ENCODE peak calls at places on chromosomes 6 and 20, in four cellular contexts. A, D, V and K are unnamed samples.
A peak's percentile ranks its signal among the peaks of the same experiment; 100 is the strongest.

GRCh38 chr6:25486580-25486979 is 165.4 kb upstream of the SCGN start:
- DNase-seq in V (no peak), D (no peak), A (no peak), K (no peak)

GRCh38 chr6:33781105-33781975 is 7.6 kb downstream of the LEMD2 start:
- DNase-seq in D (no peak), V (no peak), A (peak; percentile 55), K (peak; percentile 69)

GRCh38 chr6:38713812-38714211 is 1.3 kb upstream of the DNAH8 start:
- DNase-seq in A (no peak), D (no peak), V (no peak), K (no peak)

GRCh38 chr20:57900226-57900905 is 190.6 kb upstream of the PMEPA1 start:
- DNase-seq in V (no peak), D (no peak), A (no peak), K (no peak)

GRCh38 chr6:143822584-143823024 is 20.5 kb upstream of the LTV1 start:
- DNase-seq in V (no peak), D (no peak), A (no peak), K (no peak)

GRCh38 chr20:8454137-8454712 is 322.2 kb downstream of the PLCB1 start:
- DNase-seq in D (no peak), V (peak; percentile 65), A (no peak), K (peak; percentile 60)

GRCh38 chr20:6152777-6153176 is 29.9 kb upstream of the FERMT1 start:
- DNase-seq in A (no peak), D (no peak), V (no peak), K (no peak)

GRCh38 chr6:31467151-31467550 is 30.8 kb upstream of the MICB start:
- DNase-seq in V (no peak), D (no peak), A (no peak), K (no peak)

GRCh38 chr6:19771753-19772336 is 65.3 kb upstream of the ID4 start:
- DNase-seq in A (no peak), V (no peak), D (no peak), K (no peak)

GRCh38 chr6:6007311-6008113 is 787 bp upstream of the NRN1 start:
- DNase-seq in V (no peak), D (no peak), A (peak; percentile 58), K (peak; percentile 18)

GRCh38 chr6:73516712-73517489 is 3.9 kb downstream of the EEF1A1 start:
- DNase-seq in V (no peak), D (no peak), A (no peak), K (no peak)

GRCh38 chr6:108945686-108946158 is 97.5 kb downstream of the ARMC2 start:
- DNase-seq in A (peak; percentile 28), D (no peak), V (no peak), K (no peak)

GRCh38 chr6:170445487-170445886 is 107.6 kb downstream of the PSMB1 start:
- DNase-seq in D (no peak), A (no peak), V (no peak), K (no peak)

GRCh38 chr6:40444811-40445210 is 142.4 kb downstream of the LRFN2 start:
- DNase-seq in V (no peak), D (no peak), A (no peak), K (no peak)

GRCh38 chr6:19866900-19867627 is 29.9 kb downstream of the ID4 start:
- DNase-seq in D (no peak), V (peak; percentile 18), A (no peak), K (no peak)

GRCh38 chr6:163383912-163384311 is 30.6 kb upstream of the QKI start:
- DNase-seq in V (no peak), A (no peak), D (no peak), K (no peak)

GRCh38 chr20:17895641-17896246 is 72.8 kb downstream of the SNX5 start:
- DNase-seq in V (no peak), A (no peak), D (no peak), K (no peak)

GRCh38 chr6:1436334-1437306 is 47.2 kb downstream of the FOXF2 start:
- DNase-seq in V (peak; percentile 67), A (peak; percentile 52), D (peak; percentile 76), K (peak; percentile 62)

GRCh38 chr6:44373787-44374186 is 13.7 kb upstream of the CDC5L start:
- DNase-seq in V (no peak), D (no peak), A (no peak), K (no peak)

GRCh38 chr6:121236984-121237383 is 97.3 kb downstream of the TBC1D32 start:
- DNase-seq in D (no peak), V (no peak), A (no peak), K (no peak)

GRCh38 chr6:1596088-1596852 is 13.4 kb upstream of the FOXC1 start:
- DNase-seq in V (peak; percentile 50), D (peak; percentile 86), A (peak; percentile 77), K (no peak)

GRCh38 chr6:90811596-90812226 is 224.8 kb upstream of the MAP3K7 start:
- DNase-seq in D (no peak), V (no peak), A (no peak), K (no peak)

GRCh38 chr6:7631466-7631865 is 41.5 kb downstream of the SNRNP48 start:
- DNase-seq in A (no peak), V (no peak), D (no peak), K (no peak)

GRCh38 chr20:45328451-45328850 is 19.8 kb downstream of the SDC4 start:
- DNase-seq in V (no peak), A (no peak), D (no peak), K (no peak)

GRCh38 chr20:5718896-5719595 is 31.2 kb upstream of the SHLD1 start:
- DNase-seq in A (no peak), D (no peak), V (no peak), K (no peak)

GRCh38 chr20:36541227-36542018 is at the start of gene MYL9:
- DNase-seq in A (peak; percentile 82), V (no peak), D (peak; percentile 82), K (no peak)

GRCh38 chr6:2853766-2854393 is 12.2 kb upstream of the SERPINB1 start:
- DNase-seq in D (peak; percentile 79), V (peak; percentile 75), A (no peak), K (peak; percentile 80)

DNA sequence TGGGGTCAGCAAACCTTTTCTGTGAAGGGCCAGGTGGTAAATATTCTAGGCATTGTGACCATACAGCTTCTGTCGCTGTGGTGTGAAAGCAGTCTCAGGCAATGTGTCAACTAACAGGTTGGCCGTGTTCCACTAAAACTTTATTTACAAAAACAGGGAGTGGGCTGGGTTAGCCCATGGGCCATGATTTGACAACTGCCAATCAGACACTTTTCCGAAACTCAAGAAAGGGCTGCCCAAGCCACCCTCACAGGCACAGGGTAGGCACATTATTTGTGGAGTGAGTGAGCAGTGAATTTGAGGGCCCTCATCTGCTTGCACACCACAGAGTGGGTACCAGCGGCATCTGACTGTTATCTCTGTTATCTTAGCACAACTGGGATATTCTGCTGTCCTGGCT is 290.3 kb downstream of the TAF4 start:
- DNase-seq in D (no peak), A (no peak), V (no peak), K (no peak)
- TF ChIP-seq NR3C1 in D (no peak), A (no peak), V (no peak), K (no peak)

DNA sequence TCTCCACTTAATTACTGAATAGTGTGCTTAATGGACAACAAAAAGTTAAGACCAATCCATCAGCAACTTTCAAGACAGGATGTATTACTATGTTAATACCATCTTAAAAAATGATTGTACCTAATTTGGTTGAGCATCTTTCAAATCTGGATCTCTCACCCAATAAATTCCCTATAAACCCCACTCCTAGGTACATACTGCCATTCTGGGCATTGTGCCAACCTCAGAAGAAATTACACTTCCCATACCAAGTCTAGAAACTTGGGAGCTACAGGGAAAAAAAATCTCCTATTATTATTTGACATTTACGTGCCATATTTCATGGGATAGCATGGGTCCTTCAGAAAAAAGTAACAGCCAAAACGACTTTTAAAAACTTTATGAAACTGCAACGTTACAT is 5.1 kb downstream of the SYNCRIP start:
- DNase-seq in D (no peak), A (no peak), V (no peak), K (no peak)
- TF ChIP-seq NR3C1 in D (no peak), A (no peak), V (no peak), K (no peak)

GRCh38 chr6:140300331-140300730 is 925.9 kb upstream of the CITED2 start:
- DNase-seq in V (no peak), A (no peak), D (no peak), K (no peak)

DNA sequence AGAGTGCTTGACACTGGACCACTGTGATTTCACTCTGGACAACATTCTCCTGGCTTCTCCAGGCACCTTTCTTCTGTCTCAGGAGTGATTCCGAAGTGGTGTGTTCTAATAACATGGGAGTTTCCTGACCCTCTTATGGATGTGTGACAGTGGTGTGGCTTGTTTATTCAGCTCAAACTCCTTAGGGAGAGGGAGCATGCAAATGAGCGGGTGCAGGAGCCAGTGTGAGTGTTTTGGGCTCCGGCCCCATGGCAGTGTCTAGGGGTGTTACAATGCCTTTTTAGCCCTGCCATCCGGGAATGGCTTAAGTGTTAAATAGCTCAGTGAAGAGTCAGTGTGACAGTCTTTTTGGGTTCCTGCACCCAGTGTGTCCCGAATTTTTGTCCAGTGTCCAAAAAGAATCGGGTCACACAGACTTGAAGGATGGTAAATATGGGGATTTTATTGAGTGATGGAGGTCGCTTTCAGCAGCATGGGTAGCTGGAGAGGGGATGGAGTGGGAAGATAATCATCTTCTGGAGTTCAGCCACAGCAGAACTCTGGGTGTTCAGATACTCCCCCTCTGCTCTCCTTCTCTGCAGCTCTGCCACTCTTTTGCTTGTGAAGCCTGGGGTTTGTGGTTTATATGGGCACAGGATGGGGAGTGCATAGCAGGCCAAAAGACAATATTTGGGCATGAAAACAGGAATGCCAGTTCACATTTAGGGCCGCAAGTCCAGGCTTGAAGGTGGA is 928.9 kb upstream of the CITED2 start:
- DNase-seq in A (no peak), V (no peak), D (no peak), K (no peak)
- TF ChIP-seq NR3C1 in A (no peak), V (no peak), D (no peak), K (no peak)

GRCh38 chr6:106192824-106193223 is 106.7 kb downstream of the PRDM1 start:
- DNase-seq in A (no peak), V (no peak), D (no peak), K (no peak)
- TF ChIP-seq NR3C1 in A (no peak), V (no peak), D (no peak), K (no peak)

DNA sequence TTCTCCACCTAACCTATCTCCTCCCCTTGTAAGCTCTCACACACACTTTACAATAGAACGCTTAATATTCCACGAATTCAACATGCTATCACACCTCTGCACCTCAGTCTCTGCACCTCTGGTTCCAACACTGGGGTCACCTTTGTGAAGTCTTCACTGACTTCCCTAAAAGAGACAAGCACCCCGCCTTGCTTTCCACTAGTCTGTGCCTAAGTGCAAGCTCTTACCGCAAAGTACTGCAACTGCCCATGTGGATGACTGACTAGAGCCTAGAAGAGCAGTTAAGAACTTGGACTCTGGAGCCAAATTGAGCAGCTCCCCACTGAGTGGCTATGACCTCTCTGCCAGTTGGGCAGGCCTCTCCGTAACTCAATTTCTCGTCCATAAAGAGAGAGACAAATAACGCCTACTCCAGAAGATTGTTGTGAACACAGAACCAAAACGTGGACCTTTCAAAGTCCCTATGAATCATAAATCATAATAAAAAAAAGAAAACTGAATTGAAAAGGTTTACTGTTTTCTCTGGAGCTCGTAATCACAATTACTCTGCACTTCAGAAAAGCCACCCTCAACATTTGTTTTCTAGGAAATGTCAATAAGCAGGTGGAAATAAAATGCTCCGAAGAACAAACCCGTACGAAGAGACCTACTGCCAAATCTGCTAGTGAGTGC is 1.2 kb downstream of the IFNGR1 start:
- DNase-seq in D (peak; percentile 27), A (no peak), V (peak; percentile 75), K (no peak)
- TF ChIP-seq NR3C1 in D (no peak), A (no peak), V (no peak), K (no peak)

DNA sequence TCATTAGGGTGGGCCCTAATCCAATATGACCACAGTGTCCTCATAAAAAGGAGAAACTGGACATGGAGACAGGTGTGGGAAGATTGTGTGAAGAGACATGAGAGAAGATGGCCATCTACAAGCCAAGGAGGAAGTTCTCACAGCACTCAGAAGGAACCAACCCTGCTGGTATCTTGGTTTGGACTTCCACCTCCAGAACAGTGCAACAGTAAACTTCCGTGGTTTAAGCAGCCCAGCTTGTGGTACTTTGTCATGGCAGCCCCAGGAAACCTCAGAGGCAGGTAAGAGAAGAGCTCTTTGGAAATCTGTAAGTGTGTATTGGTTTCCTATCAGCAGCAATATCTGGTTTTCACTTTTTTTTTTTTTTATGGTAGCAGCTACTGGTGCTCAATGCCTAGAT is 16.5 kb upstream of the CNKSR3 start:
- DNase-seq in A (no peak), D (no peak), V (no peak), K (no peak)
- TF ChIP-seq NR3C1 in A (no peak), D (no peak), V (no peak), K (no peak)